ENCODE peak calls at places on chromosome 14, in eight cellular contexts. H is lower leg skin, F is choroid plexus epithelial cell, A is fibroblast of the aortic adventitia, K is AG10803, G is lower lobe of right lung, I is left lung, U is heart right ventricle. Z is an unnamed sample.

GRCh38 chr14:74204481-74204880 is 34.8 kb upstream of the VSX2 start:
- DNase-seq in H (no peak), G (no peak), K (no peak), I (no peak), A (no peak), U (no peak), F (no peak), Z (no peak)

GRCh38 chr14:87175175-87175574 is 817.8 kb downstream of the GALC start:
- DNase-seq in H (no peak), U (no peak), K (no peak), A (no peak), I (no peak), G (no peak), F (no peak), Z (no peak)

GRCh38 chr14:56208520-56208919 is 90.3 kb downstream of the PELI2 start:
- DNase-seq in K (peak), A (no peak), I (no peak), G (no peak), U (no peak), F (peak), H (no peak), Z (no peak)

GRCh38 chr14:22767323-22767589 is 768 bp downstream of the OXA1L start:
- DNase-seq in I (no peak), H (no peak), G (no peak), A (no peak), F (no peak), U (no peak), K (no peak), Z (no peak)

GRCh38 chr14:72420749-72421452 is 473.0 kb downstream of the DPF3 start:
- DNase-seq in K (peak), H (peak), F (peak), I (peak), U (peak), G (peak), A (peak), Z (peak)

GRCh38 chr14:50677527-50678063 is 9.5 kb upstream of the SAV1 start:
- DNase-seq in H (no peak), A (peak), I (no peak), F (peak), G (no peak), K (peak), U (no peak), Z (no peak)

GRCh38 chr14:48333221-48333910 is 658.0 kb upstream of the MDGA2 start:
- DNase-seq in I (no peak), A (no peak), K (no peak), G (no peak), U (no peak), H (no peak), F (no peak), Z (no peak)

GRCh38 chr14:35414365-35414764 is 9.8 kb upstream of the NFKBIA start:
- DNase-seq in G (no peak), H (no peak), U (no peak), K (peak), I (no peak), A (peak), F (peak), Z (no peak)

GRCh38 chr14:60722836-60723217 is 1.3 kb downstream of the SIX4 start:
- DNase-seq in A (peak), K (no peak), G (no peak), I (peak), U (peak), H (no peak), F (peak), Z (no peak)

GRCh38 chr14:104001003-104001402 is 58.7 kb upstream of the RD3L start:
- DNase-seq in K (no peak), H (no peak), U (no peak), G (no peak), A (no peak), F (no peak), I (no peak), Z (no peak)

GRCh38 chr14:24414732-24415420 is 14.6 kb downstream of the CBLN3 start:
- DNase-seq in A (no peak), K (no peak), H (peak), U (no peak), F (no peak), G (no peak), I (no peak), Z (peak)

GRCh38 chr14:26163761-26164160 is 434.1 kb downstream of the NOVA1 start:
- DNase-seq in F (peak), K (peak), G (no peak), U (no peak), A (peak), H (no peak), I (no peak), Z (no peak)

GRCh38 chr14:64110832-64111231 is 183.3 kb downstream of the ESR2 start:
- DNase-seq in H (no peak), K (no peak), F (peak), A (no peak), G (no peak), I (no peak), U (no peak), Z (no peak)

GRCh38 chr14:38080696-38081095 is 127.0 kb upstream of the SSTR1 start:
- DNase-seq in H (no peak), A (no peak), I (no peak), U (no peak), F (no peak), G (no peak), K (no peak), Z (no peak)

GRCh38 chr14:68140111-68140741 is 320.6 kb downstream of the RAD51B start:
- DNase-seq in I (no peak), F (peak), K (peak), G (no peak), A (peak), U (no peak), H (peak), Z (no peak)

GRCh38 chr14:76056128-76056527 is 70.6 kb downstream of the IFT43 start:
- DNase-seq in H (no peak), F (peak), G (no peak), A (no peak), U (no peak), I (no peak), K (no peak), Z (no peak)
- TF ChIP-seq CTCF in H (no peak), F (peak), G (peak), A (peak), U (peak), I (no peak), K (peak), Z (no peak)

DNA sequence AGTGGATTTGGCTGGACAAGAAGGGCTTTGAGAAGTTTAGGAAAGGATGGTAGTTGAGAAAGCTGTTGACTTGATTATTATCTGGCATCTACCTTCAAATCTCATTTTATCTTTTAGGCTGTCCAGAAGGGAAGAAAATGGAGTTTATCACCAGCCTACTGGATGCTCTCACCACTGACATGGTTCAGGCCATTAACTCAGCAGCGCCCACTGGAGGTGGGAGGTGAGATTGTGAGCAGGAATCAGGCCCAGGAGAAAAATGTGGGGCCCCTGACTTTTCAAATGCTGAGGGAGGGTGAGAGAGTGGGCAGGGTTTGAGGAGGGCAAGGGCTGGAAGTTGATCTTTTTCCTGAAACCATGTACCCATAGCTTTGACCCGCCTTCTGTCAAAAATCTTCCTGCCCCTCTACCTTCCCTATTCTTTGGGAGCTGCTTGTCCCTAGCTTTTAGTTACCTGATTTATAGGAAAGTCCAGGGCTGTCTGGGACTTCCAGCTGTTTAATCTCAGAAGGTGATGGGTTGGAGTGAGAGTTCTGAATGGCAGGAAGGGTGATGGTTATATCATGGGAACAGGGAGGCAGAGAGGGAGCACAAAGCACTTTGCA is 134.2 kb downstream of the SMOC1 start:
- DNase-seq in G (no peak), A (no peak), U (no peak), F (peak), H (peak), K (no peak), I (no peak), Z (peak)
- TF ChIP-seq CTCF in G (peak), A (peak), U (peak), F (peak), H (no peak), K (peak), I (peak), Z (peak)

GRCh38 chr14:95445161-95445560 is 71.3 kb downstream of the SYNE3 start:
- DNase-seq in A (no peak), I (no peak), U (no peak), F (no peak), H (no peak), K (no peak), G (no peak), Z (no peak)
- TF ChIP-seq CTCF in A (no peak), I (no peak), U (no peak), F (no peak), H (no peak), K (no peak), G (no peak), Z (no peak)

DNA sequence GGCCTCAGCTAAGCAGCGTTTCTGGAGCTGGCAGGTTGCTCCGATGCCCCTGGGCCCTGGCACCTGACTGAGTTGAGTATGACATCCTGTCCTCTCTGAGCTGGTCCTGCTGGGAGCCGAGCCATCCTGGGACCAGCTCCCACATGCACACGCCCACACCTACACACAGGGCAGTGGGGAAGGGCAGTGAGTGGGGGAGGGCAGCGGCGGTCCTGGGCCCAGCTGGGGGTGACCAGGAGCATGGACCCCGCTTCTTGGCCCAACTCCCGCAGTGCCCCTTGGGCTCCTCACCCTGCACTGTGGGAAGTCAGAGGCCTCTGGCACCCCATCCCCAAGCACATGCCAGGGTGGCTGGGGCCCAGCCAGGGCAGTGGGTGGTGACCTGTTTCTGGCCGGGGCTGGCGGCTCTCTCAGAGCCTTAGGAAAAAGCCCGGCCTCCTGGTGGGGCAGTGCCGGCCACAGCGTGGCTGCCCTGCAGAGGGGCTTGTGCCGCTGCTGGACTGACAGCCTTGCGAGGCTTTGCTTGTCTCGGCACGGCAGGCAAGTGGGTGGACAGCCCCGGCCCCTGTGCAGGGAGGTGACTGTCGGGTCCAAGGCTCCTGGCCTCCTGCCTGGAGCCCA is 5.9 kb upstream of the CRIP2 start:
- DNase-seq in U (peak), H (no peak), G (no peak), F (no peak), A (no peak), K (no peak), I (no peak), Z (no peak)
- TF ChIP-seq CTCF in U (no peak), H (no peak), G (no peak), F (no peak), A (no peak), K (no peak), I (no peak), Z (no peak)

GRCh38 chr14:91127924-91128323 is 14.1 kb downstream of the DGLUCY start:
- DNase-seq in I (no peak), K (no peak), F (no peak), U (no peak), A (no peak), G (no peak), H (no peak), Z (no peak)
- TF ChIP-seq CTCF in I (no peak), K (no peak), F (no peak), U (no peak), A (no peak), G (no peak), H (no peak), Z (no peak)

Z was measured in pancreas.